ENCODE peak calls at places on chromosome 7, in eight cellular contexts. T is testis, L is endodermal cell, W is IMR-90, D is tibial artery, M is heart right ventricle, F is pancreas, Q is colonic mucosa. P is an unnamed sample. For H3K4me1, the result is how much of the 10 kb centered on the place peaks cover.

GRCh38 chr7:81725496-81726117 is 44.2 kb downstream of the HGF start:
- DNase-seq in T (no peak), L (no peak), W (peak), D (no peak), M (no peak), F (no peak), Q (no peak), P (peak)

GRCh38 chr7:157043745-157044144 is 33.3 kb upstream of the MNX1 start:
- DNase-seq in T (no peak), L (no peak), W (peak), D (peak), M (no peak), F (no peak), Q (no peak), P (peak)

GRCh38 chr7:134533288-134533771 is 6.0 kb downstream of the AKR1B10 start:
- DNase-seq in T (peak), L (peak), W (peak), D (peak), M (no peak), F (no peak), Q (no peak), P (no peak)

GRCh38 chr7:119761776-119762175 is 511.2 kb upstream of the KCND2 start:
- DNase-seq in T (no peak), L (no peak), W (no peak), D (no peak), M (no peak), F (no peak), Q (no peak), P (no peak)

GRCh38 chr7:150362989-150363769 is 5.4 kb upstream of the REPIN1 start:
- DNase-seq in T (no peak), L (no peak), W (no peak), D (no peak), M (no peak), F (no peak), Q (no peak), P (no peak)

GRCh38 chr7:105581066-105581811 is at the start of gene EFCAB10:
- DNase-seq in T (peak), L (peak), W (peak), D (no peak), M (peak), F (peak), Q (peak), P (peak)

GRCh38 chr7:48938539-48938938 is 14.2 kb downstream of the CDC14C start:
- DNase-seq in T (no peak), L (no peak), W (no peak), D (peak), M (no peak), F (no peak), Q (no peak), P (peak)

GRCh38 chr7:110386006-110386405 is 704.9 kb upstream of the LRRN3 start:
- DNase-seq in T (no peak), L (no peak), W (no peak), D (no peak), M (no peak), F (no peak), Q (no peak), P (no peak)

GRCh38 chr7:142153400-142153799 is 41.9 kb downstream of the MGAM2 start:
- DNase-seq in T (peak), L (peak), W (no peak), D (no peak), M (no peak), F (peak), Q (no peak), P (no peak)

GRCh38 chr7:50822110-50822509 is 39.4 kb upstream of the GRB10 start:
- DNase-seq in T (no peak), L (no peak), W (no peak), D (no peak), M (no peak), F (no peak), Q (no peak), P (no peak)

GRCh38 chr7:42414028-42414427 is 177.0 kb upstream of the GLI3 start:
- DNase-seq in T (no peak), L (no peak), W (no peak), D (no peak), M (no peak), F (no peak), Q (no peak), P (no peak)

GRCh38 chr7:71442492-71443196 is 310.7 kb downstream of the GALNT17 start:
- DNase-seq in T (no peak), L (no peak), W (no peak), D (no peak), M (no peak), F (no peak), Q (no peak), P (no peak)

GRCh38 chr7:45028138-45028919 is 28.3 kb downstream of the CCM2 start:
- DNase-seq in T (no peak), L (no peak), W (no peak), D (no peak), M (no peak), F (no peak), Q (no peak), P (no peak)

GRCh38 chr7:118169146-118169545 is 14.8 kb upstream of the LSM8 start:
- DNase-seq in T (no peak), L (no peak), W (peak), D (no peak), M (no peak), F (no peak), Q (no peak), P (no peak)
- TF ChIP-seq CTCF in T (no peak), L (peak), W (peak), D (no peak), M (no peak), F (no peak), Q (no peak), P (peak)

GRCh38 chr7:139673762-139674161 is 104.0 kb downstream of the HIPK2 start:
- DNase-seq in T (no peak), L (no peak), W (no peak), D (no peak), M (no peak), F (no peak), Q (no peak), P (no peak)

GRCh38 chr7:139673230-139673629 is 104.6 kb downstream of the HIPK2 start:
- DNase-seq in T (no peak), L (peak), W (no peak), D (no peak), M (no peak), F (no peak), Q (no peak), P (no peak)

GRCh38 chr7:139676390-139676789 is 101.4 kb downstream of the HIPK2 start:
- DNase-seq in T (no peak), L (no peak), W (no peak), D (no peak), M (no peak), F (no peak), Q (no peak), P (no peak)

GRCh38 chr7:139675127-139676110 is 102.4 kb downstream of the HIPK2 start:
- DNase-seq in T (no peak), L (no peak), W (peak), D (no peak), M (no peak), F (no peak), Q (no peak), P (no peak)

DNA sequence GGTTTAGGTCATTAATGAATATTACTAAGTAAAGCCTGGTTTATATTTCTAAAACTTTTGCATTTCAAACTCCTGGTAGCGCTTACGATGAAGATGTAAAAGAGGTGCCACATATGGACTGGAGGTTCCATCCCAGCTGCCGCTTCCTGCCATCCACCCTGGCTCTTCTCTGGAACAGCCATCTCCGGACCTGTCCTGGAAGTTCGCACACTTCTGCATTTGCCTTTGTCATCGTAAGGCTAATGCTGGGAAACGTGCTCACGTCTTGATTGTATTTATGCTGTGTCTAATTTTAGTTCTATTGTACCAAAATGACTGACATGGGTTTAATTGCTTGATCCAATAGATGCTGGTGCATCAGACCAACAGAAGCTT is 103.1 kb downstream of the HIPK2 start:
- DNase-seq in T (no peak), L (no peak), W (no peak), D (no peak), M (no peak), F (no peak), Q (no peak), P (no peak)
- H3K4me1 ChIP-seq in T (under half), L (under half), W (under half), D (under half), M (under half), F (under half), Q (under half), P (under half)

GRCh38 chr7:69820479-69821192 is 222.4 kb downstream of the AUTS2 start:
- DNase-seq in T (no peak), L (no peak), W (no peak), D (no peak), M (no peak), F (no peak), Q (no peak), P (no peak)

GRCh38 chr7:69825031-69825681 is 226.9 kb downstream of the AUTS2 start:
- DNase-seq in T (no peak), L (no peak), W (no peak), D (no peak), M (no peak), F (no peak), Q (no peak), P (no peak)

GRCh38 chr7:69826283-69826682 is 228.0 kb downstream of the AUTS2 start:
- DNase-seq in T (no peak), L (no peak), W (no peak), D (no peak), M (no peak), F (no peak), Q (no peak), P (no peak)

GRCh38 chr7:69819306-69819705 is 221.0 kb downstream of the AUTS2 start:
- DNase-seq in T (no peak), L (no peak), W (no peak), D (no peak), M (no peak), F (no peak), Q (no peak), P (no peak)

DNA sequence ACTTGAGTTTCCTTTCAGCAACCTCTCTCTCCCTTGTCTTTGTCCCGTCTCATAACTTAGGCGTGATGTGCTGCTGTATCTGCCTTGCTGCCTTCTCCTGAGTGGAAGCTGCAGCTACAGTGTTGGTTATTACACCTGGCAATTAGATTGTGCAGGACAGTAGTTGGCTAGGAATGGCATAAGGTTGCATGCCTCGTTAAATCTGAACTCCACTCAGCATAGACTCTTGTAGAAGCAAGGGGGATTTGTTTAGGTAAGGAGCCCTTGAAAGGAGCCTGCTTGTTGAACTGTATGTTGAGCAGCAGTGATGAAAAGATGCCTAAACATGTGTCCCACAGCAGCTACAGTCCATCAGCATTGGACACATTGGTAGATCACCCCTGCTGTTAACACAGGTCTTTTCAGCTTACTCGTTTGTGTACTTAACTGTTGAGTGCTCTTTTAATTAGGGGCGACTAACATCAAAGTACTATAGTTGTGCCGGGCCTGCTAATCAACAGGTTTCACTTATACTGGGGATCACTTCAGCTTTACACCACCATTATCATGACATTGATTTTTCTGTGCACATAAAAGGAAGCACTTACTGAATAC is 225.0 kb downstream of the AUTS2 start:
- DNase-seq in T (no peak), L (no peak), W (no peak), D (no peak), M (no peak), F (no peak), Q (no peak), P (no peak)
- TF ChIP-seq CTCF in T (no peak), L (no peak), W (no peak), D (no peak), M (no peak), F (no peak), Q (no peak), P (no peak)

DNA sequence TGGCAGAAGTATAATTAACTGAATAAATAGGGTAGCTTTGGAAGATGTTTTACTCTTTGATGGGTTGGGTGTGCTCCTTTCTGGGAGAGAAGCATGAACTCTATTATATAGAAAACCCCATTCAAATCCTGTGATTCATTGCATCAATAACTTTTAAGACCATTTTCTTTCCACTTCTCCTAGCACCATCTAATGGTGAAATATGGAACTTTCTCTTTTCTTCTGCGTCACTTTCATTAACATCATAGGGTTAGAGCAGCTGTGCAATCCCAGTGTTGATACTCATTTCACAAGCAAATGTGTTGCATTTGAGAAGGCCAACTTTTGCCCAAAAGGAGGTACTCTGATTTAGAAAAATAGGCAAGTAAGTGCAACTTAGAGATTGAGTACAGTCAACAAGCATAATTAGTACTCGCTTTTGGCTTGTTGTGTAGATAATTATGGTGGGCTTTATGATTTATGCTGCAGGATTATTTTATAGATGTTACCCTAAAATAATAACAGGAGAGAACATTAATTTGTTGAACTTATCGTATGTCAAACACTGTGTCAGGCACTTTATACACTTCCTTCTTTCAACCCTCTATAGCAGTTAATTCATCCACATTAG is 92.9 kb downstream of the CPED1 start:
- DNase-seq in T (no peak), L (no peak), W (peak), D (no peak), M (no peak), F (no peak), Q (no peak), P (peak)
- H3K4me1 ChIP-seq in T (under half), L (under half), W (under half), D (under half), M (under half), F (under half), Q (under half), P (under half)

GRCh38 chr7:20217193-20217948 is at the start of gene MACC1:
- DNase-seq in T (no peak), L (peak), W (no peak), D (no peak), M (no peak), F (peak), Q (peak), P (no peak)
- TF ChIP-seq CTCF in T (no peak), L (peak), W (no peak), D (no peak), M (no peak), F (peak), Q (peak), P (no peak)